ENCODE peak calls at places on chromosomes 2 and 18, in four cellular contexts. D, W, M and B are unnamed samples.

GRCh38 chr2:222299926-222300724 is 1.3 kb upstream of the PAX3 start:
- DNase-seq in D (no peak), W (no peak), M (no peak), B (no peak)

GRCh38 chr2:67666386-67667053 is 269.4 kb downstream of the ETAA1 start:
- DNase-seq in D (no peak), W (no peak), M (no peak), B (no peak)

GRCh38 chr2:172735646-172736418 is at the start of gene RAPGEF4:
- DNase-seq in D (no peak), W (no peak), M (no peak), B (no peak)

GRCh38 chr2:198662916-198663315 is 794.8 kb downstream of the SATB2 start:
- DNase-seq in D (no peak), W (no peak), M (no peak), B (no peak)

GRCh38 chr2:9045595-9045994 is 42.1 kb upstream of the MBOAT2 start:
- DNase-seq in D (no peak), W (no peak), M (no peak), B (no peak)

GRCh38 chr2:156890498-156891148 is 366.9 kb upstream of the GALNT5 start:
- DNase-seq in D (no peak), W (no peak), M (no peak), B (no peak)

GRCh38 chr2:113769555-113769954 is 13.1 kb upstream of the SLC35F5 start:
- DNase-seq in D (peak; percentile 45), W (no peak), M (no peak), B (no peak)

GRCh38 chr2:128271186-128271890 is 47.3 kb downstream of the HS6ST1 start:
- DNase-seq in D (no peak), W (no peak), M (no peak), B (no peak)

GRCh38 chr2:200373973-200374416 is 67.5 kb downstream of the SPATS2L start:
- DNase-seq in D (peak; percentile 25), W (no peak), M (no peak), B (peak; percentile 68)

GRCh38 chr2:232869138-232870001 is 694 bp upstream of the SNORC start:
- DNase-seq in D (peak; percentile 60), W (no peak), M (no peak), B (no peak)

GRCh38 chr2:26033270-26033768 is 565 bp upstream of the RAB10 start:
- DNase-seq in D (peak; percentile 82), W (peak; percentile 69), M (no peak), B (no peak)
- H3K27ac ChIP-seq in D (peak overlapping the region; percentile 85), W (peak overlapping the region; percentile 97), M (peak overlapping the region; percentile 89), B (peak overlapping the region; percentile 74)

DNA sequence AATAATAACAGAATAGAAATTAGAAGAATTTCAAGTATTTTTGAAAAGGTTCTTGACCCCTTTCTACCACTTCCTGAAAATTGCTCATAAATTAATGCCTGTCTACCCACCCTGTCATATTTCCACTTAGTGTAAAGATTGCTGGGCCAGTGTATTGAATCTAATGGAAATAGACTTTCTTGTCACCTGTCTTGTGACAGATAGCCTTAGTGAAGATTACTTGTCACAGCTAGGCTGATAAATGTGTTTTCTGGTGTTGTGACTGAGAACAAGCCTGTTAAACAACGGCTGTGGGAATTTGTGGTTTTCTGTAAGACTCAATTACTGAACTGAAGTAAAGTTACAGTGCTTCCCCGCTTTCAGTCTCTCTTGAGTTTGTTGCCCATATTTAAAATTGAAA is 37.0 kb downstream of the PIK3C3 start:
- DNase-seq in D (no peak), W (peak; percentile 23), M (no peak), B (peak; percentile 76)
- TF ChIP-seq CBX5 in D (no peak), W (no peak), M (no peak), B (peak; percentile 87)

DNA sequence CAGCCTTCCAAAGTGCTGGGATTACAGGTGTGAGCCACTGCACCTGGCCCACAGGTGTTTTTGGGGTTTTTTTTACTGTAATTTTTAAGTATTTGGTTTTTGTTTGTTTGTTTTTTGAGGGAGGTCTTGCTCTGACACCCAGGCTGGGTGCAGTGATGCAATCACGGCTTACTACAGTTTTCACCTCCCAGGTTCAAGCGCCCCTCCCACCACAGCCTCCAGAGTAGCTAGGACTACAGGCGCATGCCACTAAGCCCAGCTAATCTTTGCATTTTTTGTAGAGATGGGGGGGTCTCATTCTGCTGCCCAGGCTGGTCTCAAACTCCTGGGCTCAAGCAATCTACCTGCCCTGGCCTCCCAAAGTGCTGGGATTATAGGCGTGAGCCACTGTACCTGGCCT is 7.3 kb upstream of the SLC11A1 start:
- DNase-seq in D (no peak), W (no peak), M (no peak), B (no peak)
- H3K27ac ChIP-seq in D (no peak overlapping the region), W (no peak overlapping the region), M (no peak overlapping the region), B (no peak overlapping the region)

DNA sequence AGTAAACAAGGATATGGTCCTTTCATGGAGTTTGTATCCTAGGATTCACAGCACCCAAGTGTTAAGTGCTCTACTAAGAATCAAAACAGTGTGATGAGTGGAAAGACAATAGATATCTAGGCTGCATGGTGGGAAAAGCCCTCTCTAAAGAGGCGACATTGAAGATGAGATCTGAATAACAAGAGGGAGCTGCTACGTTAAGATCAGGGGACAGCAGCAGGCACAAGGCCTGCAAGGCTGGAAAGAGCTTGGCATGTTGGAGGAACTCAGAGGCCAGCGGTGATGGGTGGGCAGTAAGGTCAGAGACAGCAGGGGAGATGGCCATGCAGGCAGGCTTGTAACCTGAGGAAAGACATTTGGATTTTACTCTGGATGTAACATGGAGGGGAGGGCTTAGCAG is 177.5 kb downstream of the GFPT1 start:
- DNase-seq in D (no peak), W (no peak), M (no peak), B (no peak)
- TF ChIP-seq CBX5 in D (no peak), W (no peak), M (no peak), B (no peak)